ENCODE peak calls at places on chromosomes 16 and 17, in nine cellular contexts. G is PC-3, J is colonic mucosa, S is ovary, Y is astrocyte, F is fibroblast of mammary gland, D is stomach, K is IMR-90, M is hepatocyte. P is an unnamed sample.

GRCh38 chr17:27526603-27527002 is 70.4 kb downstream of the KSR1 start:
- DNase-seq in G (no peak), J (peak), S (peak), Y (peak), F (peak), D (peak), K (peak), M (peak), P (no peak)

GRCh38 chr16:10736926-10737625 is 6.6 kb upstream of the NUBP1 start:
- DNase-seq in G (peak), J (peak), S (peak), Y (peak), F (peak), D (peak), K (peak), M (peak), P (peak)

GRCh38 chr17:14922421-14922820 is 342.7 kb downstream of the PMP22 start:
- DNase-seq in G (no peak), J (no peak), S (no peak), Y (no peak), F (peak), D (no peak), K (no peak), M (no peak), P (no peak)

GRCh38 chr17:81900181-81900820 is 1.7 kb upstream of the NPB start:
- DNase-seq in G (no peak), J (no peak), S (no peak), Y (no peak), F (no peak), D (no peak), K (no peak), M (no peak), P (no peak)

GRCh38 chr17:32142857-32143524 is 689 bp downstream of the RHOT1 start:
- DNase-seq in G (peak), J (peak), S (peak), Y (peak), F (peak), D (peak), K (peak), M (peak), P (peak)

GRCh38 chr17:67427410-67427809 is 50.3 kb downstream of the PITPNC1 start:
- DNase-seq in G (no peak), J (no peak), S (no peak), Y (no peak), F (no peak), D (no peak), K (no peak), M (no peak), P (no peak)

GRCh38 chr16:10579575-10579964 is 828 bp downstream of the EMP2 start:
- DNase-seq in G (no peak), J (no peak), S (no peak), Y (no peak), F (no peak), D (no peak), K (no peak), M (no peak), P (no peak)

GRCh38 chr16:79050063-79050462 is 550.5 kb downstream of the MAF start:
- DNase-seq in G (no peak), J (no peak), S (no peak), Y (no peak), F (no peak), D (no peak), K (no peak), M (no peak), P (no peak)

GRCh38 chr16:491225-491919 is 36.1 kb upstream of the CAPN15 start:
- DNase-seq in G (no peak), J (no peak), S (no peak), Y (no peak), F (no peak), D (no peak), K (no peak), M (no peak), P (no peak)

GRCh38 chr16:66850115-66850815 is 6.1 kb downstream of the CA7 start:
- DNase-seq in G (no peak), J (no peak), S (no peak), Y (no peak), F (no peak), D (no peak), K (no peak), M (no peak), P (no peak)

GRCh38 chr17:5201011-5201410 is 9.3 kb upstream of the ZNF594 start:
- DNase-seq in G (no peak), J (no peak), S (no peak), Y (no peak), F (no peak), D (no peak), K (no peak), M (no peak), P (no peak)

GRCh38 chr16:56246051-56246817 is 54.9 kb downstream of the GNAO1 start:
- DNase-seq in G (peak), J (no peak), S (no peak), Y (peak), F (no peak), D (no peak), K (peak), M (peak), P (peak)

GRCh38 chr17:40664582-40665333 is at the start of gene KRT222:
- DNase-seq in G (no peak), J (no peak), S (no peak), Y (no peak), F (no peak), D (no peak), K (no peak), M (no peak), P (no peak)

GRCh38 chr17:32627233-32628008 is 140.6 kb downstream of the CDK5R1 start:
- DNase-seq in G (peak), J (no peak), S (peak), Y (peak), F (peak), D (no peak), K (no peak), M (peak), P (peak)

GRCh38 chr17:48037036-48037881 is at the start of gene COPZ2:
- DNase-seq in G (no peak), J (peak), S (peak), Y (no peak), F (peak), D (peak), K (peak), M (peak), P (no peak)
- H3K4me3 ChIP-seq in G (peak), J (peak), S (peak), Y (peak), F (peak), D (peak), K (peak), M (peak), P (no peak)

DNA sequence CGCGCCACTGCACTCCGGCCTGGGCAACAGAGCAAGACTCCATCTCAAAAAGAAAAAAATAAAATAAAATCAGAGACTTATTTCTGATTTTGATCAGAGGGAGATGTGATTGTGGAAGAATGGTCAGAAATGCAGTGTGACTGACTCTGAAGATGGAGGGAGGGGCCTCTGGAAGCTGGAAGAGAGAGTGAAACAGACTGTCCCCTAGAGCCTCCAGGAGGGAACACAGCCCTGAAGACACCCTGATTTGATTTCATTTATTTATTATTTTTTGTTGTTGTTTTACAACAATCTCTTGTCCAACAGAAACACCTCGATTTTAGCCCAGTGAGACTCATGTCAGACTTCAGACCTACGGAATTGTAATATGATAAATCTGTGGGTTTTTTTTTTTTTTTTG is 26.1 kb downstream of the BCL7C start:
- DNase-seq in G (peak), J (no peak), S (no peak), Y (no peak), F (peak), D (no peak), K (no peak), M (peak), P (no peak)
- TF ChIP-seq CTCF in G (peak), J (no peak), S (no peak), Y (no peak), F (peak), D (no peak), K (peak), M (peak), P (no peak)

GRCh38 chr16:31441956-31442355 is 633 bp downstream of the ZNF843 start:
- DNase-seq in G (no peak), J (no peak), S (peak), Y (no peak), F (no peak), D (no peak), K (no peak), M (no peak), P (no peak)
- H3K4me3 ChIP-seq in G (no peak), J (peak), S (peak), Y (no peak), F (peak), D (peak), K (peak), M (peak), P (peak)

GRCh38 chr17:60901222-60901621 is 223.6 kb downstream of the BCAS3 start:
- DNase-seq in G (peak), J (no peak), S (no peak), Y (peak), F (peak), D (no peak), K (peak), M (no peak), P (no peak)
- TF ChIP-seq CTCF in G (peak), J (no peak), S (no peak), Y (no peak), F (no peak), D (no peak), K (peak), M (no peak), P (peak)

GRCh38 chr17:1762233-1762905 is 509 bp downstream of the SERPINF1 start:
- DNase-seq in G (no peak), J (no peak), S (peak), Y (peak), F (peak), D (no peak), K (peak), M (no peak), P (no peak)
- H3K4me3 ChIP-seq in G (no peak), J (no peak), S (peak), Y (no peak), F (peak), D (peak), K (peak), M (peak), P (no peak)

GRCh38 chr16:81140930-81141780 is 45.0 kb upstream of the GCSH start:
- DNase-seq in G (peak), J (no peak), S (no peak), Y (no peak), F (no peak), D (no peak), K (no peak), M (no peak), P (no peak)
- TF ChIP-seq CTCF in G (peak), J (no peak), S (no peak), Y (peak), F (no peak), D (no peak), K (no peak), M (no peak), P (no peak)

DNA sequence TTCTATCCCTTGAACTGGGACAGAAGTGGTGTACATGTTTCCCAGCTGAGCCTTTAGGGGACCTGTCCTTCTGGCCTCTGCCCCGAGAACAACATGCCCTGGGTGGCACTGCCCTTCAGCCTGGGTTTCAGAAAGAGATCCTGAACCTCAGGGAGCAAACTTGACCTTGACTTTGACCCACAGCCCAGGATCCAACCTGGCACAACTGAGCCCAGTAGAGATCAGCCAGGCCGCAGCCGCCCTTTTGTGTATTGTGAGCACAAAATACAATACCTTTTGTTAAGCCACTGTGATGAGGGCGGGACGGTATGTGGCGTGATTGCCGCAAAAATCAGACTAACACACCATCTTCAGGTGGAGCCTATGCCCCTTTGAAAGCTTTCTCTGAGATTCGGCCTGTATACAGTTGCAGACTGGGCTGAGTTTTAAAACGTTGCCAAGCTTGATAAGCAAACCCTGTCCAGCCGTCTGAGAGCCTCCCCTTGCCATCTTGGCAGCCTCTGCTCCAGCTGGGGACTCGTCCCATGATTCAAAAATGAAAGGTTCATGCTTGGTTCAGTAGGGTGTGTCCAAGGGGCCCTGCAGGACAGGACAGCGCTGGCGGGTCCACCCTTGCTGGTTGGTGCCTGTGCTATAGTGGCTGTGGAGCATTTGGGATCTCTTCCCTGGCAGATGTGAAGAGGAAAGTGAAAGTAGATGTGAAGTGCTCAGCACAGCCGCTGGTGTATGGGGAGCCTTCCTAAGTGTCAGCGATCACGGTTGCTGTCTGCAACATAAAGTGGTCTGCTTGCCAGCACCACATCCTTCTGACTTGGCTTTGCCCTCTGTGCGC is 40.3 kb downstream of the FOXL1 start:
- DNase-seq in G (no peak), J (no peak), S (no peak), Y (no peak), F (peak), D (no peak), K (peak), M (no peak), P (no peak)
- H3K4me3 ChIP-seq in G (no peak), J (no peak), S (no peak), Y (no peak), F (no peak), D (no peak), K (peak), M (no peak), P (no peak)

GRCh38 chr17:45104907-45105624 is 27.2 kb downstream of the PLCD3 start:
- DNase-seq in G (no peak), J (no peak), S (no peak), Y (no peak), F (no peak), D (no peak), K (no peak), M (no peak), P (no peak)
- TF ChIP-seq CTCF in G (no peak), J (no peak), S (no peak), Y (no peak), F (no peak), D (no peak), K (no peak), M (no peak), P (no peak)

DNA sequence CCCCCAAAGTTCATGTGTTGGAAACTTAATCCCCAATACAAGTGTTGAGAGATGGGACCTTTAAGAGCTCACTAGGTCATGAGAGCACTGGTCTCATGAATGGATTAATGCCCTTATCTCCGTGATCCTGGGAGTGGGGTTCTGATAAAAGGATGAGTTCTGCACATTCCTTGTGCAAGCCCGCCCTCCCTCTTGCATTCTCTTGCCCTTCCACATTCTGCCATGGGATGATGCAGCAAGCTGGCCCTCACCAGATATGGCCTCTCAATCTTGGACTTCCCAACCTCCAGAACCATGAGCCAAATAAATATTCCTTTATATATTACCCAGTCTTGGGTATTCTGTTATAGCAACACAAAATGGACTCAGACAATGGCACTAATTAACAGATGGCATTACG is 14.1 kb downstream of the GLG1 start:
- DNase-seq in G (no peak), J (no peak), S (no peak), Y (no peak), F (no peak), D (no peak), K (no peak), M (no peak), P (no peak)
- H3K4me3 ChIP-seq in G (no peak), J (no peak), S (no peak), Y (no peak), F (no peak), D (no peak), K (no peak), M (no peak), P (no peak)